ENCODE peak calls at places on chromosomes 4 and X, in five cellular contexts. Z is A549, H is HepG2, S is K562, X is GM12878. W is an unnamed sample.

GRCh38 chr4:125315571-125316390 is 1.0 kb downstream of the FAT4 start:
- DNase-seq in Z (peak), X (no peak), H (peak), S (no peak), W (peak)

GRCh38 chr4:136369073-136369472 is 1163.2 kb downstream of the PCDH18 start:
- DNase-seq in X (no peak), S (no peak), H (no peak), Z (no peak), W (peak)

GRCh38 chr4:70183168-70183939 is 12.2 kb upstream of the ODAM start:
- DNase-seq in X (no peak), S (peak), H (peak), Z (peak), W (peak)

GRCh38 chr4:111631157-111631999 is 513.9 kb upstream of the FAM241A start:
- DNase-seq in H (no peak), X (no peak), Z (no peak), S (no peak), W (peak)

GRCh38 chrX:113384628-113385027 is 544.0 kb upstream of the AMOT start:
- DNase-seq in Z (no peak), X (no peak), S (no peak), H (no peak), W (peak)

GRCh38 chrX:18707442-18708049 is at the start of gene PPEF1:
- DNase-seq in Z (no peak), S (peak), X (no peak), H (no peak), W (no peak)

GRCh38 chr4:126174627-126175026 is 859.9 kb downstream of the FAT4 start:
- DNase-seq in H (no peak), S (no peak), X (no peak), Z (no peak), W (no peak)

GRCh38 chrX:108036298-108036973 is 8.4 kb upstream of the VSIG1 start:
- DNase-seq in S (peak), Z (peak), X (no peak), H (peak), W (peak)

GRCh38 chrX:155148724-155149537 is 67.3 kb upstream of the VBP1 start:
- DNase-seq in Z (peak), X (no peak), S (peak), H (peak), W (peak)

GRCh38 chr4:121784975-121785374 is 16.1 kb upstream of the EXOSC9 start:
- DNase-seq in X (no peak), H (no peak), S (no peak), Z (peak), W (peak)

GRCh38 chrX:55593756-55594257 is 29.4 kb upstream of the FOXR2 start:
- DNase-seq in H (no peak), Z (no peak), X (no peak), S (no peak), W (no peak)

GRCh38 chr4:80259012-80259411 is 7.5 kb upstream of the FGF5 start:
- DNase-seq in Z (no peak), X (no peak), S (no peak), H (no peak), W (no peak)

GRCh38 chr4:13892739-13893105 is 265.2 kb upstream of the BOD1L1 start:
- DNase-seq in H (no peak), S (no peak), X (no peak), Z (peak), W (peak)

GRCh38 chr4:3236326-3236878 is 12.6 kb upstream of the MSANTD1 start:
- DNase-seq in Z (no peak), X (no peak), S (no peak), H (no peak), W (no peak)

GRCh38 chrX:13473666-13474516 is 95.5 kb upstream of the EGFL6 start:
- DNase-seq in H (no peak), Z (no peak), S (no peak), X (peak), W (no peak)

GRCh38 chr4:73404042-73404441 is at the start of gene ALB:
- DNase-seq in H (no peak), X (no peak), S (no peak), Z (no peak), W (no peak)
- H3K27ac ChIP-seq in H (peak), X (no peak), S (no peak), Z (no peak), W (no peak)

GRCh38 chrX:39931554-39932282 is 166.0 kb downstream of the BCOR start:
- DNase-seq in S (no peak), X (no peak), Z (no peak), H (no peak), W (no peak)
- TF ChIP-seq MYC in S (no peak), X (no peak), Z (no peak), H (no peak), W (no peak)

GRCh38 chr4:118904418-118904817 is 15.8 kb downstream of the SYNPO2 start:
- DNase-seq in Z (no peak), S (no peak), X (no peak), H (no peak), W (no peak)

GRCh38 chr4:118898221-118898620 is 9.6 kb downstream of the SYNPO2 start:
- DNase-seq in Z (no peak), S (no peak), X (no peak), H (no peak), W (no peak)

GRCh38 chr4:118894034-118894433 is 5.4 kb downstream of the SYNPO2 start:
- DNase-seq in Z (no peak), S (no peak), H (no peak), X (no peak), W (no peak)

GRCh38 chr4:118898684-118899138 is 10.1 kb downstream of the SYNPO2 start:
- DNase-seq in S (no peak), H (no peak), X (no peak), Z (no peak), W (no peak)
- H3K27ac ChIP-seq in S (no peak), H (no peak), X (no peak), Z (no peak), W (no peak)

GRCh38 chr4:71259305-71259704 is 79.5 kb upstream of the SLC4A4 start:
- DNase-seq in Z (no peak), S (no peak), H (no peak), X (no peak), W (no peak)
- TF ChIP-seq MYC in Z (no peak), S (no peak), H (no peak), X (no peak), W (no peak)

GRCh38 chr4:68346461-68346860 is 3.4 kb downstream of the YTHDC1 start:
- DNase-seq in S (no peak), H (peak), Z (peak), X (no peak), W (no peak)
- H3K27ac ChIP-seq in S (no peak), H (no peak), Z (no peak), X (no peak), W (no peak)

DNA sequence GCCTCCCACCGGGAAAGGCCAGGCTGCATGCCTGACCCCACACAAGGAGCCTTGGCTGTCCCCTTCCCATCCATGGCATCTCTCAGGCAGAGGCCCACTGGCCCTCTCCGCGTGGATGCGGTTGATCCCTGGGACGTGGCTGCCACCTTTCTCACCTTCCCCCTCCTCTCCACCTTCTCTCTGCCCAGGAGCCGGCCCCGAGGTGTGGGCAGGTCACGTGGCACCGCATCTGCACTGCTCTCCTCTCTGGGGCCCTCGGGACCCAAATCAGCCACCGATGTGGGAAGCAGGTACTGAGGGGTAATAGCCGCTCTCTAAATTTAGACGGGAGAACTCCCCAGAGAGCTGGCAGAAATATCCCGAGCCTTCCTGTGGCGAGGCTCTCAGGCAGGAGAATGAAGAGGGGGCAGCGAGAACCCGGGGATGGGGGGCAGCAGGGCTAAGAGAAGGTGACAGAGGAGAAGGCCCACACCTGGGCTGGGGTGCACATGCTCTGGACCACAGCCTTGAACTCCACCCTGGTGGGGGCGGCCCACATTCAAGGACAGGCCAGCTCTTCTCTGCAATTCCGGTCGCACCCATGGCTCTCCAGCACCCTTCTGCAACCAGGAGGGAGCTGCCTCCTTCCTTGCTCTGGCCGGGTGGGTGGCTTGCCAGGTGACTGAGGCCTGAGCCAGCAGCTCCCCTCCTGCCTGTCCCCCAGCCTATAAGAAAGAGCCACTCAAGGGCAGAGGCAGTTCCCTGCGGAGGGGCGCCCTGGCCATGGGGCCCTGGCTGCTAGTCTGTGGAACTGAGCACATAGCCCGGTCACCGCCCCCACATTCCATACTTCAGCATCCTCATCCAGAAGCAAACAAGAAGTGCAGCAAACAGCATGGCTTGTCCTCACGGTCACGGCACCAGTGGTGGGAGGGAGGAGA is 9.6 kb upstream of the DUSP9 start:
- DNase-seq in Z (no peak), X (no peak), S (no peak), H (peak), W (no peak)
- TF ChIP-seq MYC in Z (no peak), X (no peak), S (no peak), H (no peak), W (no peak)

DNA sequence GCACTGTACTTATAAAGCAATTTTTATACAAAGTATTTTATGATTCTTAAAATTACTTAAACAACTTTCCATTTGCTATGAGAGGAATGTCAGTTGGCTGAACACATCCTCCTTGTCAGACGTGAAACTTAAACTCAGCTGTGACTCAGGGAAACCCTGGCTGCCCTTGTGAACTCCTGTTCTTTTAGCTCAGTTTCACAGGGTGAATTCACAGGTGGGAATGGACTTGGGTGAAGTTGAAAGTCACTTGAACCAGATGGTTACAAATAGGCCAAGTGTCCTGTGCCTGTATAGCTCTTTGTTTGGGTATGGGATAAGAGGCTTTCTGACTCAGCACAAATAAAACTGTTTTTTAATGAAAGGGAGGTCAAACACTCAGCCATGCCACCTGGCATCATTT is 67.4 kb upstream of the FAM47B start:
- DNase-seq in S (no peak), H (no peak), X (no peak), Z (peak), W (peak)
- H3K27ac ChIP-seq in S (no peak), H (no peak), X (no peak), Z (peak), W (no peak)

DNA sequence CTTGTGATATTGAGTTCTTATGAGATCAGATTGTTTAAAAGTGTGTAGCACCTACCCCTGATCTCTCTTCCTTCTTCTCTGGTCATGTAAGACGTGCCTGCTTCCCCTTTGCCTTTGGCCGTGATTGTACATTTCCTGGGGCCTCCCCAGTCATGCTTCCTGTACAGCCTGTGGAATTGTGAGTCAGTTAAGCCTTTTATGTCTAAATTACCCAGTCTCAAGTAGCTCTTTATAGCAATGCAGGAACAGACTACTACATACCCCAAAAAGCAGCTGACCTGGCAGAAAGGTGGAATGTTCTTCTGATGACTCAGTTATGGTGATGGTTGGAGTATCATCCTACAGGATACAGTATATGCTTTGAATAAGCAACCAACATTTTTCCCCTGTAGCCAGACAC is 11.4 kb upstream of the MCUB start:
- DNase-seq in Z (no peak), X (no peak), H (no peak), S (no peak), W (peak)
- TF ChIP-seq MYC in Z (no peak), X (no peak), H (no peak), S (no peak), W (no peak)

GRCh38 chr4:89468632-89469031 is 161.0 kb upstream of the GPRIN3 start:
- DNase-seq in X (no peak), H (no peak), S (no peak), Z (no peak), W (no peak)

GRCh38 chr4:89469930-89470375 is 162.4 kb upstream of the GPRIN3 start:
- DNase-seq in X (peak), H (no peak), Z (peak), S (no peak), W (peak)

GRCh38 chr4:89469512-89469911 is 161.9 kb upstream of the GPRIN3 start:
- DNase-seq in Z (no peak), X (no peak), S (no peak), H (no peak), W (no peak)
- H3K27ac ChIP-seq in Z (no peak), X (no peak), S (no peak), H (no peak), W (no peak)

W was measured in endothelial cell of umbilical vein.